ENCODE peak calls at places on chromosome 9, in five cellular contexts. X, W, P, O and F are unnamed samples.

GRCh38 chr9:33022303-33022702 is 2.8 kb upstream of the DNAJA1 start:
- DNase-seq in O (no peak), P (no peak), X (no peak), W (no peak), F (no peak)

GRCh38 chr9:127714020-127714835 is 1.2 kb downstream of the PTRH1 start:
- DNase-seq in W (no peak), P (no peak), O (no peak), X (no peak), F (no peak)

GRCh38 chr9:776086-776485 is 65.4 kb upstream of the DMRT1 start:
- DNase-seq in O (no peak), W (no peak), P (no peak), X (no peak), F (no peak)

GRCh38 chr9:128528445-128529160 is 23.8 kb upstream of the SPTAN1 start:
- DNase-seq in O (no peak), P (no peak), W (no peak), X (no peak), F (no peak)

GRCh38 chr9:34371886-34372597 is 4.7 kb downstream of the MYORG start:
- DNase-seq in O (no peak), X (no peak), P (no peak), W (no peak), F (no peak)

GRCh38 chr9:101028346-101029299 is at the start of gene PLPPR1:
- DNase-seq in O (no peak), P (peak), X (peak), W (peak), F (peak)

GRCh38 chr9:78406146-78406545 is 109.2 kb downstream of the PSAT1 start:
- DNase-seq in P (peak), X (no peak), W (no peak), O (no peak), F (no peak)

GRCh38 chr9:534886-535285 is 306.6 kb upstream of the DMRT1 start:
- DNase-seq in O (no peak), X (no peak), P (no peak), W (no peak), F (no peak)

GRCh38 chr9:116152390-116152789 is 1.2 kb upstream of the PAPPA start:
- DNase-seq in O (no peak), X (peak), P (peak), W (no peak), F (no peak)

GRCh38 chr9:68955281-68955680 is 58.6 kb downstream of the PRKACG start:
- DNase-seq in W (no peak), X (no peak), P (no peak), O (no peak), F (no peak)

GRCh38 chr9:113997610-113998009 is 80.5 kb downstream of the AMBP start:
- DNase-seq in X (no peak), O (peak), W (no peak), P (no peak), F (no peak)

GRCh38 chr9:19946446-19947109 is 157.7 kb upstream of the SLC24A2 start:
- DNase-seq in W (peak), X (no peak), P (peak), O (no peak), F (no peak)

GRCh38 chr9:92738661-92739081 is 26.0 kb downstream of the BICD2 start:
- DNase-seq in W (no peak), P (peak), O (peak), X (no peak), F (peak)

GRCh38 chr9:137049544-137050449 is 3.8 kb upstream of the NPDC1 start:
- DNase-seq in P (peak), X (peak), W (peak), O (no peak), F (no peak)

GRCh38 chr9:109247228-109247627 is 73.6 kb downstream of the EPB41L4B start:
- DNase-seq in X (no peak), P (no peak), O (no peak), W (no peak), F (no peak)

GRCh38 chr9:37966443-37967271 is 62.7 kb upstream of the SLC25A51 start:
- DNase-seq in X (no peak), P (no peak), W (no peak), O (no peak), F (peak)

GRCh38 chr9:94881454-94881853 is 155.0 kb downstream of the AOPEP start:
- DNase-seq in W (no peak), P (no peak), O (no peak), X (no peak), F (no peak)

GRCh38 chr9:41229408-41230401 is 40.6 kb upstream of the ZNG1F start:
- DNase-seq in X (no peak), P (peak), O (no peak), W (no peak), F (peak)

GRCh38 chr9:109087795-109088194 is 32.0 kb downstream of the TMEM245 start:
- DNase-seq in P (no peak), X (no peak), W (no peak), O (no peak), F (no peak)

GRCh38 chr9:34637356-34638137 is at the start of gene SIGMAR1:
- DNase-seq in X (peak), W (peak), O (peak), P (peak), F (peak)

GRCh38 chr9:130305381-130305780 is 39.8 kb downstream of the HMCN2 start:
- DNase-seq in W (no peak), P (peak), O (no peak), X (no peak), F (no peak)

GRCh38 chr9:115191667-115192066 is 73.7 kb upstream of the TNC start:
- DNase-seq in P (no peak), X (no peak), W (no peak), O (no peak), F (no peak)

GRCh38 chr9:36346578-36346977 is 53.5 kb downstream of the RNF38 start:
- DNase-seq in P (no peak), O (no peak), W (peak), X (no peak), F (no peak)

GRCh38 chr9:95852059-95853032 is 23.1 kb upstream of the ERCC6L2 start:
- DNase-seq in X (peak), P (peak), W (peak), O (no peak), F (no peak)

GRCh38 chr9:79254900-79255651 is 316.7 kb upstream of the TLE4 start:
- DNase-seq in O (no peak), W (no peak), X (no peak), P (no peak), F (no peak)

GRCh38 chr9:37565661-37566618 is 10.2 kb downstream of the FBXO10 start:
- DNase-seq in O (no peak), W (no peak), P (no peak), X (no peak), F (no peak)

GRCh38 chr9:78238061-78239038 is 2.5 kb downstream of the CEP78 start:
- DNase-seq in X (no peak), P (no peak), O (no peak), W (no peak), F (no peak)

GRCh38 chr9:133971121-133971951 is 20.8 kb downstream of the VAV2 start:
- DNase-seq in X (no peak), O (no peak), W (no peak), P (no peak), F (peak)

GRCh38 chr9:126852289-126852688 is 8.2 kb upstream of the ZBTB34 start:
- DNase-seq in W (no peak), X (no peak), O (no peak), P (no peak), F (no peak)

GRCh38 chr9:21455320-21455719 is 15.1 kb downstream of the IFNA1 start:
- DNase-seq in P (peak), X (no peak), W (no peak), O (no peak), F (no peak)

GRCh38 chr9:109816490-109816889 is 36.5 kb downstream of the PALM2AKAP2 start:
- DNase-seq in P (peak), O (no peak), X (no peak), W (no peak), F (no peak)

GRCh38 chr9:107948086-107948485 is 458.5 kb upstream of the KLF4 start:
- DNase-seq in P (peak), X (no peak), W (no peak), O (no peak), F (no peak)